ENCODE peak calls at places on chromosome 11, in four cellular contexts. Z is CD8-positive, alpha-beta memory T cell; D is cardiac muscle cell; U is MG63. X is an unnamed sample.

GRCh38 chr11:396948-397548 is 3.0 kb downstream of the PKP3 start:
- DNase-seq in U (peak; percentile 68), D (peak; percentile 78), Z (peak; percentile 36), X (peak; percentile 68)

GRCh38 chr11:122108192-122108799 is 7.7 kb downstream of the BLID start:
- DNase-seq in U (peak; percentile 38), D (peak; percentile 73), Z (no peak), X (peak; percentile 67)

GRCh38 chr11:116860303-116860702 is 22.9 kb upstream of the APOA1 start:
- DNase-seq in Z (no peak), D (no peak), U (no peak), X (no peak)

GRCh38 chr11:85855341-85855656 is at the start of gene CCDC83:
- DNase-seq in U (no peak), Z (no peak), D (no peak), X (no peak)

GRCh38 chr11:13354335-13354734 is 76.7 kb downstream of the BMAL1 start:
- DNase-seq in D (peak; percentile 50), Z (no peak), U (no peak), X (no peak)

GRCh38 chr11:112029460-112029859 is 4.3 kb downstream of the DLAT start:
- DNase-seq in U (no peak), Z (no peak), D (no peak), X (no peak)

GRCh38 chr11:109697140-109697843 is 275.3 kb downstream of the C11orf87 start:
- DNase-seq in U (peak; percentile 9), Z (no peak), D (peak; percentile 79), X (peak; percentile 55)

GRCh38 chr11:109511598-109511997 is 89.6 kb downstream of the C11orf87 start:
- DNase-seq in Z (no peak), D (no peak), U (no peak), X (no peak)

GRCh38 chr11:102530558-102530957 is at the start of gene MMP7:
- DNase-seq in U (peak; percentile 39), Z (no peak), D (peak; percentile 38), X (peak; percentile 26)

GRCh38 chr11:29780756-29781155 is 236.1 kb downstream of the KCNA4 start:
- DNase-seq in D (no peak), Z (no peak), U (no peak), X (no peak)

GRCh38 chr11:2453436-2453835 is 8.6 kb downstream of the KCNQ1 start:
- DNase-seq in U (no peak), D (no peak), Z (no peak), X (no peak)

GRCh38 chr11:13837286-13837685 is 125.2 kb upstream of the SPON1 start:
- DNase-seq in D (no peak), U (peak; percentile 5), Z (no peak), X (no peak)

GRCh38 chr11:128766687-128767086 is 72.8 kb downstream of the FLI1 start:
- DNase-seq in U (no peak), Z (no peak), D (peak; percentile 82), X (no peak)

GRCh38 chr11:93054881-93055280 is 85.4 kb downstream of the MTNR1B start:
- DNase-seq in U (peak; percentile 84), Z (no peak), D (peak; percentile 89), X (peak; percentile 97)

GRCh38 chr11:114262681-114263509 is 33.3 kb upstream of the NNMT start:
- DNase-seq in D (peak; percentile 77), U (no peak), Z (no peak), X (peak; percentile 52)

GRCh38 chr11:114774599-114775365 is 96.5 kb downstream of the NXPE2 start:
- DNase-seq in D (peak; percentile 41), Z (no peak), U (peak; percentile 31), X (no peak)

GRCh38 chr11:32960553-32961164 is 55.0 kb upstream of the DEPDC7 start:
- DNase-seq in U (no peak), Z (no peak), D (peak; percentile 73), X (no peak)

GRCh38 chr11:88484873-88485621 is 147.5 kb upstream of the CTSC start:
- DNase-seq in Z (no peak), U (peak; percentile 15), D (peak; percentile 51), X (peak; percentile 44)

GRCh38 chr11:83063073-83063754 is 8.5 kb downstream of the RAB30 start:
- DNase-seq in U (no peak), D (peak; percentile 35), Z (no peak), X (no peak)

GRCh38 chr11:102716527-102716926 is 8.2 kb downstream of the MMP8 start:
- DNase-seq in Z (no peak), U (no peak), D (no peak), X (no peak)

GRCh38 chr11:112229746-112230433 is 3.7 kb downstream of the PTS start:
- DNase-seq in D (peak; percentile 92), Z (no peak), U (no peak), X (peak; percentile 86)

GRCh38 chr11:100914415-100914814 is 215.2 kb downstream of the PGR start:
- DNase-seq in U (no peak), D (no peak), Z (no peak), X (no peak)

GRCh38 chr11:27294654-27295053 is 68.4 kb downstream of the CCDC34 start:
- DNase-seq in U (no peak), Z (no peak), D (no peak), X (no peak)

GRCh38 chr11:122633219-122633829 is 22.2 kb upstream of the UBASH3B start:
- DNase-seq in U (peak; percentile 28), D (peak; percentile 72), Z (no peak), X (peak; percentile 71)

GRCh38 chr11:26976389-26976788 is 17.5 kb upstream of the FIBIN start:
- DNase-seq in U (peak; percentile 71), Z (no peak), D (peak; percentile 76), X (peak; percentile 80)

GRCh38 chr11:111185259-111185658 is 60.3 kb upstream of the POU2AF2 start:
- DNase-seq in U (no peak), D (no peak), Z (no peak), X (no peak)

GRCh38 chr11:72695354-72695753 is 21.1 kb upstream of the PDE2A start:
- DNase-seq in D (no peak), Z (no peak), U (no peak), X (no peak)
- H3K36me3 ChIP-seq in D (peaks cover 46% of the 10 kb centered on the region), Z (peaks cover 68% of the 10 kb centered on the region), U (peaks cover 6% of the 10 kb centered on the region), X (peaks cover 70% of the 10 kb centered on the region)

GRCh38 chr11:96254087-96254486 is 88.9 kb downstream of the MAML2 start:
- DNase-seq in D (peak; percentile 94), U (no peak), Z (no peak), X (peak; percentile 76)
- H3K4me3 ChIP-seq in D (peak overlapping the region; percentile 1), U (no peak overlapping the region), Z (peak overlapping the region; percentile 16), X (no peak overlapping the region)

DNA sequence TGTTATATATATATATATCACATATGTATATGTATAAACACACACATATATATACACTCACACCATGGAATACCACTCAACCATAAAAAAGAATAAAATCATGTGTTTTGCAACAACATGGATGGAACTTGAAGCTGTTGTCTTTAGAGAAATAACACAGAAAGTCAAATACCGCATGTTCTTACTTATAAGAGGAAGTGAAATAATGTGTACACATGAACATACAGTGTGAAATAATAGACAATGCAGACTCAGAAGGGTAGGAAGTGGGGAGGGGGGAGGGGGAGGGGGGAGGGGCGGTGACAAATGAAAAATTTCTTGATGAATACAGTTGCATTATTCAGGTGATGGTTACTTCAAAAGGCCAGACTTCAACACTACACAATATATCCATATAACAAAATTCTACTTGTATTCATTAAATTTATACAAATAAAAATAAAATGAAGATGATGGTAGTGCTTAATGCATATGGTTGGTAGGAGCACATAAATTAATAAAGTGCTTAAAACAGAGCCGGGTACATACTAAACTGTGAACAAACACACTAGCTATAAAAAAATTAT is 5.8 kb upstream of the OR5B2 start:
- DNase-seq in Z (no peak), U (no peak), D (no peak), X (no peak)
- H3K36me3 ChIP-seq in Z (no peaks in the 10 kb centered on the region), U (no peaks in the 10 kb centered on the region), D (no peaks in the 10 kb centered on the region), X (no peaks in the 10 kb centered on the region)

DNA sequence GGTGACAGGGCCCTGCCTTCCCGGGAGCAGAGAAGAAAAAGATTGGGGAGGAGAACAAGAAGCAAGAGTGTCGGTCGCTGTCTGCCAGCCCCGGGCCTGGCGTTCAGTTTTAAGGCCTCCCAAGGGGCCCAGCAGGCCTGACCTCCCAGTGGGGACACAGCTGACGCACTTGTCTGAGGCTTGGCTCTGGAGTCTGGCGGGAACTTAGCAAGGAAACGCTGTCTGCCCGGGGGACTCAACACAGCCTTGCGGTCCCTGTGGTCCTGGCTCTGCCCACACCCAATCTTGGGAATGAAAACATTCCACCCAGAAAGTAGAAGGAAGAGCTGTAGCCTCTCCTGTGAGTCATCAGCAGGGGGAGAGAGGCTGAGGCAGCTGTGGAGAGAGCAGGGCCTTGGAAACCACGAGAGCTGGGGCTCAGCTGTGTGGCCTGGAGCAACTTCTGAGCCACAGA is 54.4 kb downstream of the TRAF6 start:
- DNase-seq in D (peak; percentile 98), U (peak; percentile 89), Z (no peak), X (peak; percentile 98)
- H3K4me3 ChIP-seq in D (no peak overlapping the region), U (no peak overlapping the region), Z (no peak overlapping the region), X (no peak overlapping the region)

DNA sequence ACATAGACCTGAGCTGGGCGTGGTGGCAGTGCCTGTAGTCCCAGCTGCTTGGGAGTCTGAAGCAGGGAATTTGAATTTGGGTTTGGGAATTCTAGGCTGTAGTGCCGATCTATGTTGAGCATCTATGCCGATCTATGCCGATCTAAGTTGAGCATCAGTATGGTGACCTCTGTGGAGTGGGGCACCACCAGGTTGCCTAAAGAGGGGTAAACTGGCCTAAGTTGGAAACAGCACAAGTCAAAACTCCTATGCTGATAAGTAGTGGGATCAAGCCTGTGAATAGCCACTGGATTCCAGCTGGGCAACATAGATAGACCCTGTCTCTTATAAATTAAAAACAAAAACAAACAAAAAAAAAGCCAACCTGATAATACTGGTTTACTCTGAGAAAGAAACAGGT is 7.4 kb downstream of the WEE1 start:
- DNase-seq in U (no peak), D (no peak), Z (no peak), X (no peak)
- H3K36me3 ChIP-seq in U (peaks cover 91% of the 10 kb centered on the region), D (peaks cover 75% of the 10 kb centered on the region), Z (no peaks in the 10 kb centered on the region), X (peaks cover 53% of the 10 kb centered on the region)

GRCh38 chr11:135023499-135023898 is 611.5 kb upstream of the B3GAT1 start:
- DNase-seq in Z (no peak), U (no peak), D (no peak), X (no peak)
- H3K4me3 ChIP-seq in Z (no peak overlapping the region), U (no peak overlapping the region), D (no peak overlapping the region), X (no peak overlapping the region)

GRCh38 chr11:67251841-67252240 is 14.4 kb upstream of the GRK2 start:
- DNase-seq in U (no peak), D (no peak), Z (no peak), X (no peak)
- H3K36me3 ChIP-seq in U (peaks cover 87% of the 10 kb centered on the region), D (peaks cover 74% of the 10 kb centered on the region), Z (peaks cover 87% of the 10 kb centered on the region), X (peaks cover 95% of the 10 kb centered on the region)